ENCODE peak calls at places on chromosomes 7 and 10, in ten cellular contexts. G is transverse colon, F is tibial nerve, B is GM12878, U is HCT116, I is stomach, V is HepG2, O is A549, K is H1, Z is uterus. C is an unnamed sample.

GRCh38 chr7:2012981-2013380 is 219.8 kb downstream of the MAD1L1 start:
- DNase-seq in G (no peak), F (no peak), B (no peak), U (no peak), I (peak; percentile 66), V (no peak), O (no peak), K (no peak), Z (no peak), C (no peak)

GRCh38 chr10:88651131-88651541 is 13.1 kb upstream of the LIPF start:
- DNase-seq in G (no peak), F (no peak), B (no peak), U (no peak), I (no peak), V (no peak), O (peak; percentile 64), K (no peak), Z (no peak), C (no peak)

GRCh38 chr7:23893942-23894890 is 184.2 kb downstream of the STK31 start:
- DNase-seq in G (no peak), F (no peak), B (peak; percentile 24), U (no peak), I (no peak), V (no peak), O (no peak), K (no peak), Z (no peak), C (peak; percentile 80)

GRCh38 chr7:38731195-38731594 is 100.0 kb upstream of the AMPH start:
- DNase-seq in G (no peak), F (no peak), B (no peak), U (no peak), I (no peak), V (no peak), O (no peak), K (no peak), Z (no peak), C (no peak)

GRCh38 chr10:15035385-15036301 is 8.1 kb upstream of the OLAH start:
- DNase-seq in G (peak; percentile 16), F (no peak), B (no peak), U (no peak), I (no peak), V (no peak), O (no peak), K (no peak), Z (no peak), C (peak; percentile 34)

GRCh38 chr7:32500922-32501341 is 5.6 kb downstream of the AVL9 start:
- DNase-seq in G (no peak), F (no peak), B (no peak), U (no peak), I (no peak), V (no peak), O (no peak), K (no peak), Z (no peak), C (peak; percentile 88)

GRCh38 chr10:75450654-75451419 is 19.4 kb downstream of the LRMDA start:
- DNase-seq in G (no peak), F (no peak), B (no peak), U (no peak), I (no peak), V (no peak), O (no peak), K (no peak), Z (no peak), C (no peak)

GRCh38 chr10:100728928-100729876 is 16.2 kb upstream of the PAX2 start:
- DNase-seq in G (no peak), F (no peak), B (no peak), U (peak; percentile 87), I (peak; percentile 32), V (peak; percentile 50), O (peak; percentile 93), K (no peak), Z (no peak), C (peak; percentile 42)

DNA sequence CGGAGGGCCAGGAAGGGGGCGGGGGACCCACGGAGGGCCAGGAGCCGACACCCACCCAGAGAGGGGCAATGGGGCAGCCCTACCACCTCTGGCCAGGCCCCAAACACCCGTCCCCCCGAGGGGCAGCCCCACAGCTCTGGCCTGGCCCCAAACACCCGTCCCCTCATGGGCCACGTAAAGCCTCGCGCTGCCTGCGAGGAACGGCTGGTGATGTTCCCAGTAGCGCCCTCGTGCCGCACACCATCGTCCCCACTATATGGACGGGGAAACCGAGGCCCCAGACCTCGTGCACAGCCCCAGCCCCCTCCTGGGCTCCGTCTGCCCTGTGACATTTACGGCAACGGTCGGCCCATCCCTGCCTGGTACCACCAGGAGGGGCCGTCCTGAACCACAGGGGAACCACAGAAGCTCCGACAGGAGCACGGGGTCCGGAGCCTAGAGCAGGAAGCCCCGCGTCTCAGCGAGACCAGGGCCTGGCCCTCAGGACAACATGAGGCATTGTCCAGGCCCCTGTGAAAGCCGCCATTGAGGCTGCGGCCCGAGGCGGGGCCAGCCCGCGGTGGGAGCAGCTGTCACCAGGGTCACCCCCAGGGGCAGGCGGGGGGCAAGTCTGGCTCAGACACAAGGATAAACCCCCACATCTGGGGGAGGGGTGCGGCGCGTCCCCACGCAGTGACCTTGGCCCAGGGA is 35.6 kb downstream of the GET4 start:
- DNase-seq in G (no peak), F (no peak), B (no peak), U (no peak), I (no peak), V (no peak), O (no peak), K (no peak), Z (no peak), C (no peak)
- TF ChIP-seq CTCF in G (no peak), F (no peak), B (no peak), U (no peak), I (no peak), V (no peak), O (no peak), K (peak; percentile 14), Z (no peak), C (no peak)

GRCh38 chr7:149381245-149381644 is 79.6 kb downstream of the ZNF777 start:
- DNase-seq in G (no peak), F (no peak), B (no peak), U (no peak), I (no peak), V (no peak), O (no peak), K (no peak), Z (no peak), C (no peak)

GRCh38 chr7:149379625-149380024 is 81.2 kb downstream of the ZNF777 start:
- DNase-seq in G (no peak), F (no peak), B (no peak), U (no peak), I (no peak), V (no peak), O (no peak), K (no peak), Z (no peak), C (no peak)

GRCh38 chr7:149385195-149385955 is 75.5 kb downstream of the ZNF777 start:
- DNase-seq in G (no peak), F (no peak), B (no peak), U (no peak), I (no peak), V (no peak), O (no peak), K (no peak), Z (no peak), C (no peak)
- TF ChIP-seq POLR2A in G (no peak), F (no peak), B (no peak), U (no peak), I (no peak), V (no peak), O (no peak), K (no peak), Z (no peak), C (no peak)

GRCh38 chr10:24724381-24725228 is 918 bp upstream of the ARHGAP21 start:
- DNase-seq in G (peak; percentile 98), F (peak; percentile 98), B (peak; percentile 90), U (peak; percentile 92), I (peak; percentile 98), V (peak; percentile 94), O (peak; percentile 97), K (peak; percentile 83), Z (peak; percentile 98), C (peak; percentile 94)

GRCh38 chr10:24722131-24722675 is 1.5 kb downstream of the ARHGAP21 start:
- DNase-seq in G (no peak), F (no peak), B (no peak), U (no peak), I (no peak), V (no peak), O (peak; percentile 47), K (no peak), Z (no peak), C (peak; percentile 19)

GRCh38 chr10:24722676-24723385 is 856 bp downstream of the ARHGAP21 start:
- DNase-seq in G (peak; percentile 53), F (peak; percentile 31), B (no peak), U (no peak), I (peak; percentile 68), V (peak; percentile 41), O (peak; percentile 60), K (no peak), Z (peak; percentile 34), C (peak; percentile 57)

GRCh38 chr10:24723386-24723787 is 300 bp downstream of the ARHGAP21 start:
- DNase-seq in G (peak; percentile 39), F (no peak), B (no peak), U (no peak), I (peak; percentile 41), V (no peak), O (no peak), K (no peak), Z (no peak), C (no peak)

GRCh38 chr10:24723788-24724380 is at the start of gene ARHGAP21:
- DNase-seq in G (peak; percentile 76), F (peak; percentile 56), B (no peak), U (no peak), I (peak; percentile 71), V (no peak), O (peak; percentile 66), K (no peak), Z (peak; percentile 75), C (peak; percentile 62)
- TF ChIP-seq CTCF in G (no peak), F (no peak), B (no peak), U (no peak), I (no peak), V (no peak), O (no peak), K (no peak), Z (no peak), C (no peak)

GRCh38 chr7:45239486-45239885 is 81.9 kb downstream of the RAMP3 start:
- DNase-seq in G (no peak), F (no peak), B (no peak), U (no peak), I (no peak), V (no peak), O (no peak), K (no peak), Z (no peak), C (no peak)

GRCh38 chr7:45240926-45241325 is 83.3 kb downstream of the RAMP3 start:
- DNase-seq in G (no peak), F (no peak), B (no peak), U (no peak), I (no peak), V (no peak), O (no peak), K (no peak), Z (no peak), C (no peak)

GRCh38 chr7:45241339-45242109 is 83.9 kb downstream of the RAMP3 start:
- DNase-seq in G (no peak), F (no peak), B (no peak), U (no peak), I (no peak), V (no peak), O (peak; percentile 15), K (no peak), Z (no peak), C (no peak)

GRCh38 chr7:45238806-45239205 is 81.2 kb downstream of the RAMP3 start:
- DNase-seq in G (no peak), F (no peak), B (no peak), U (no peak), I (no peak), V (no peak), O (no peak), K (no peak), Z (no peak), C (no peak)

GRCh38 chr7:45240187-45240776 is 82.7 kb downstream of the RAMP3 start:
- DNase-seq in G (no peak), F (no peak), B (no peak), U (no peak), I (no peak), V (no peak), O (no peak), K (no peak), Z (peak; percentile 41), C (no peak)
- TF ChIP-seq POLR2A in G (no peak), F (no peak), B (no peak), U (no peak), I (no peak), V (no peak), O (no peak), K (no peak), Z (no peak), C (no peak)